ENCODE peak calls at places on chromosomes 6 and 20, in six cellular contexts. S is amniotic stem cell; O is RPMI7951; G is activated CD4-positive, alpha-beta T cell treated with anti-CD3 and anti-CD28 coated beads, Interleukin-2, amount 50 U/mL, for 4 hours; E is upper lobe of right lung; F is neuronal stem cell. P is an unnamed sample.

GRCh38 chr6:41257369-41258195 is 28.9 kb downstream of the TREM1 start:
- DNase-seq in S (no peak), O (peak; percentile 57), G (no peak), E (no peak), F (no peak), P (no peak)

GRCh38 chr6:113414511-113414910 is 442.6 kb upstream of the MARCKS start:
- DNase-seq in S (peak; percentile 82), O (peak; percentile 83), G (no peak), E (no peak), F (no peak), P (no peak)

GRCh38 chr6:139373928-139374356 is 506 bp downstream of the CITED2 start:
- DNase-seq in S (no peak), O (no peak), G (no peak), E (no peak), F (no peak), P (no peak)

GRCh38 chr6:135062735-135063134 is 8.1 kb upstream of the HBS1L start:
- DNase-seq in S (no peak), O (no peak), G (no peak), E (no peak), F (no peak), P (no peak)

GRCh38 chr6:23589811-23590210 is 536.2 kb upstream of the NRSN1 start:
- DNase-seq in S (peak; percentile 22), O (peak; percentile 14), G (no peak), E (no peak), F (no peak), P (no peak)

GRCh38 chr6:110002676-110003075 is 24.6 kb downstream of the GPR6 start:
- DNase-seq in S (no peak), O (no peak), G (no peak), E (no peak), F (no peak), P (no peak)

GRCh38 chr20:50578778-50579165 is 68.6 kb downstream of the PTPN1 start:
- DNase-seq in S (no peak), O (no peak), G (no peak), E (no peak), F (no peak), P (no peak)

GRCh38 chr6:155077784-155078183 is 82.7 kb downstream of the TIAM2 start:
- DNase-seq in S (no peak), O (no peak), G (no peak), E (no peak), F (no peak), P (peak; percentile 47)

GRCh38 chr6:53112404-53112803 is 36.2 kb downstream of the GCM1 start:
- DNase-seq in S (no peak), O (no peak), G (no peak), E (no peak), F (no peak), P (no peak)

GRCh38 chr20:41308726-41309413 is 8.7 kb downstream of the ZHX3 start:
- DNase-seq in S (no peak), O (no peak), G (no peak), E (no peak), F (no peak), P (no peak)

GRCh38 chr20:2946988-2947961 is 74.0 kb downstream of the PTPRA start:
- DNase-seq in S (no peak), O (peak; percentile 40), G (no peak), E (no peak), F (peak; percentile 71), P (peak; percentile 62)

GRCh38 chr6:155530219-155530834 is 74.7 kb upstream of the NOX3 start:
- DNase-seq in S (no peak), O (peak; percentile 54), G (no peak), E (no peak), F (no peak), P (no peak)

GRCh38 chr6:21064716-21065340 is 528.7 kb upstream of the SOX4 start:
- DNase-seq in S (no peak), O (peak; percentile 11), G (no peak), E (no peak), F (no peak), P (no peak)

GRCh38 chr6:155706341-155706740 is 250.7 kb upstream of the NOX3 start:
- DNase-seq in S (no peak), O (no peak), G (no peak), E (no peak), F (no peak), P (no peak)

P was measured in retina.